ENCODE peak calls at places on chromosomes 16 and 17, in seven cellular contexts. One of them, this sample, is unnamed. For H3K4me1, the result is how much of the 10 kb centered on the place peaks cover.

GRCh38 chr17:7549401-7550055 is 670 bp downstream of the TNFSF12 start:
- DNase-seq in uterus: no peak
- DNase-seq in mesendoderm: no peak
- DNase-seq in CD4-positive, CD25-positive, alpha-beta regulatory T cell: peak
- DNase-seq in cardiac muscle cell: no peak
- DNase-seq in tibial artery: no peak
- DNase-seq in fibroblast of lung: no peak
- DNase-seq in this sample: no peak

GRCh38 chr17:10003705-10004104 is 98.6 kb upstream of the RCVRN start:
- DNase-seq in CD4-positive, CD25-positive, alpha-beta regulatory T cell: no peak
- DNase-seq in mesendoderm: no peak
- DNase-seq in fibroblast of lung: no peak
- DNase-seq in cardiac muscle cell: no peak
- DNase-seq in tibial artery: no peak
- DNase-seq in uterus: no peak
- DNase-seq in this sample: no peak

GRCh38 chr17:2945299-2945698 is 118.1 kb downstream of the OR1D5 start:
- DNase-seq in mesendoderm: no peak
- DNase-seq in fibroblast of lung: no peak
- DNase-seq in CD4-positive, CD25-positive, alpha-beta regulatory T cell: no peak
- DNase-seq in uterus: no peak
- DNase-seq in tibial artery: no peak
- DNase-seq in cardiac muscle cell: no peak
- DNase-seq in this sample: no peak

GRCh38 chr16:53090591-53091507 is 36.1 kb downstream of the CHD9 start:
- DNase-seq in CD4-positive, CD25-positive, alpha-beta regulatory T cell: no peak
- DNase-seq in tibial artery: peak
- DNase-seq in uterus: peak
- DNase-seq in mesendoderm: peak
- DNase-seq in fibroblast of lung: peak
- DNase-seq in cardiac muscle cell: no peak
- DNase-seq in this sample: peak

GRCh38 chr17:57518587-57519118 is 226.4 kb downstream of the CCDC182 start:
- DNase-seq in uterus: no peak
- DNase-seq in mesendoderm: peak
- DNase-seq in cardiac muscle cell: peak
- DNase-seq in CD4-positive, CD25-positive, alpha-beta regulatory T cell: no peak
- DNase-seq in fibroblast of lung: peak
- DNase-seq in tibial artery: no peak
- DNase-seq in this sample: peak

GRCh38 chr17:27481327-27481726 is 25.1 kb downstream of the KSR1 start:
- DNase-seq in tibial artery: no peak
- DNase-seq in cardiac muscle cell: no peak
- DNase-seq in uterus: no peak
- DNase-seq in fibroblast of lung: no peak
- DNase-seq in mesendoderm: no peak
- DNase-seq in CD4-positive, CD25-positive, alpha-beta regulatory T cell: peak
- DNase-seq in this sample: no peak

GRCh38 chr17:77679589-77679988 is 278.9 kb upstream of the TNRC6C start:
- DNase-seq in CD4-positive, CD25-positive, alpha-beta regulatory T cell: no peak
- DNase-seq in cardiac muscle cell: no peak
- DNase-seq in tibial artery: no peak
- DNase-seq in fibroblast of lung: no peak
- DNase-seq in mesendoderm: no peak
- DNase-seq in uterus: no peak
- DNase-seq in this sample: no peak

GRCh38 chr17:4090898-4091297 is 51.9 kb downstream of the ZZEF1 start:
- DNase-seq in tibial artery: no peak
- DNase-seq in CD4-positive, CD25-positive, alpha-beta regulatory T cell: no peak
- DNase-seq in mesendoderm: no peak
- DNase-seq in cardiac muscle cell: no peak
- DNase-seq in uterus: no peak
- DNase-seq in fibroblast of lung: peak
- DNase-seq in this sample: no peak

GRCh38 chr17:67434061-67434525 is 57.0 kb downstream of the PITPNC1 start:
- DNase-seq in mesendoderm: peak
- DNase-seq in uterus: no peak
- DNase-seq in cardiac muscle cell: no peak
- DNase-seq in CD4-positive, CD25-positive, alpha-beta regulatory T cell: no peak
- DNase-seq in tibial artery: peak
- DNase-seq in fibroblast of lung: no peak
- DNase-seq in this sample: peak

GRCh38 chr17:2954898-2955445 is 108.4 kb downstream of the OR1D5 start:
- DNase-seq in cardiac muscle cell: no peak
- DNase-seq in fibroblast of lung: peak
- DNase-seq in mesendoderm: peak
- DNase-seq in tibial artery: no peak
- DNase-seq in uterus: no peak
- DNase-seq in CD4-positive, CD25-positive, alpha-beta regulatory T cell: no peak
- DNase-seq in this sample: no peak

GRCh38 chr16:79402356-79402755 is 198.2 kb downstream of the MAF start:
- DNase-seq in CD4-positive, CD25-positive, alpha-beta regulatory T cell: no peak
- DNase-seq in cardiac muscle cell: no peak
- DNase-seq in fibroblast of lung: no peak
- DNase-seq in mesendoderm: peak
- DNase-seq in uterus: no peak
- DNase-seq in tibial artery: no peak
- DNase-seq in this sample: no peak

GRCh38 chr16:86854895-86855294 is 276.5 kb downstream of the FOXL1 start:
- DNase-seq in tibial artery: no peak
- DNase-seq in mesendoderm: no peak
- DNase-seq in uterus: no peak
- DNase-seq in CD4-positive, CD25-positive, alpha-beta regulatory T cell: no peak
- DNase-seq in fibroblast of lung: peak
- DNase-seq in cardiac muscle cell: no peak
- DNase-seq in this sample: no peak

GRCh38 chr16:72787130-72787518 is 260.8 kb downstream of the ZFHX3 start:
- DNase-seq in CD4-positive, CD25-positive, alpha-beta regulatory T cell: no peak
- DNase-seq in cardiac muscle cell: no peak
- DNase-seq in mesendoderm: no peak
- DNase-seq in tibial artery: no peak
- DNase-seq in fibroblast of lung: no peak
- DNase-seq in uterus: no peak
- DNase-seq in this sample: no peak

GRCh38 chr17:50834126-50834785 is 1.1 kb upstream of the WFIKKN2 start:
- DNase-seq in mesendoderm: no peak
- DNase-seq in cardiac muscle cell: no peak
- DNase-seq in CD4-positive, CD25-positive, alpha-beta regulatory T cell: no peak
- DNase-seq in fibroblast of lung: no peak
- DNase-seq in uterus: no peak
- DNase-seq in tibial artery: no peak
- DNase-seq in this sample: no peak

GRCh38 chr17:43949777-43950176 is 4.0 kb downstream of the PYY start:
- DNase-seq in mesendoderm: no peak
- DNase-seq in CD4-positive, CD25-positive, alpha-beta regulatory T cell: no peak
- DNase-seq in uterus: no peak
- DNase-seq in tibial artery: no peak
- DNase-seq in cardiac muscle cell: no peak
- DNase-seq in fibroblast of lung: no peak
- DNase-seq in this sample: no peak

GRCh38 chr17:71029246-71029645 is 859.9 kb downstream of the KCNJ2 start:
- DNase-seq in tibial artery: no peak
- DNase-seq in uterus: no peak
- DNase-seq in mesendoderm: no peak
- DNase-seq in fibroblast of lung: no peak
- DNase-seq in cardiac muscle cell: no peak
- DNase-seq in CD4-positive, CD25-positive, alpha-beta regulatory T cell: no peak
- DNase-seq in this sample: no peak

GRCh38 chr17:71032746-71033273 is 863.5 kb downstream of the KCNJ2 start:
- DNase-seq in tibial artery: no peak
- DNase-seq in CD4-positive, CD25-positive, alpha-beta regulatory T cell: no peak
- DNase-seq in mesendoderm: peak
- DNase-seq in uterus: no peak
- DNase-seq in cardiac muscle cell: peak
- DNase-seq in fibroblast of lung: no peak
- DNase-seq in this sample: no peak

GRCh38 chr17:71039391-71039790 is 870.1 kb downstream of the KCNJ2 start:
- DNase-seq in tibial artery: no peak
- DNase-seq in CD4-positive, CD25-positive, alpha-beta regulatory T cell: no peak
- DNase-seq in cardiac muscle cell: no peak
- DNase-seq in fibroblast of lung: no peak
- DNase-seq in uterus: no peak
- DNase-seq in mesendoderm: no peak
- DNase-seq in this sample: no peak

GRCh38 chr17:71033336-71033735 is 864.0 kb downstream of the KCNJ2 start:
- DNase-seq in fibroblast of lung: no peak
- DNase-seq in CD4-positive, CD25-positive, alpha-beta regulatory T cell: no peak
- DNase-seq in uterus: no peak
- DNase-seq in mesendoderm: peak
- DNase-seq in tibial artery: no peak
- DNase-seq in cardiac muscle cell: peak
- DNase-seq in this sample: no peak

GRCh38 chr17:71035226-71035625 is 865.9 kb downstream of the KCNJ2 start:
- DNase-seq in cardiac muscle cell: no peak
- DNase-seq in mesendoderm: peak
- DNase-seq in tibial artery: no peak
- DNase-seq in fibroblast of lung: no peak
- DNase-seq in uterus: no peak
- DNase-seq in CD4-positive, CD25-positive, alpha-beta regulatory T cell: no peak
- DNase-seq in this sample: no peak
- H3K27ac ChIP-seq in cardiac muscle cell: no peak
- H3K27ac ChIP-seq in mesendoderm: no peak
- H3K27ac ChIP-seq in tibial artery: no peak
- H3K27ac ChIP-seq in fibroblast of lung: no peak
- H3K27ac ChIP-seq in uterus: no peak
- H3K27ac ChIP-seq in CD4-positive, CD25-positive, alpha-beta regulatory T cell: no peak
- H3K27ac ChIP-seq in this sample: no peak

GRCh38 chr16:8962393-8963009 is 1.2 kb downstream of the USP7 start:
- DNase-seq in uterus: no peak
- DNase-seq in tibial artery: no peak
- DNase-seq in CD4-positive, CD25-positive, alpha-beta regulatory T cell: peak
- DNase-seq in cardiac muscle cell: peak
- DNase-seq in fibroblast of lung: no peak
- DNase-seq in mesendoderm: peak
- DNase-seq in this sample: no peak
- H3K4me1 ChIP-seq in uterus: under half
- H3K4me1 ChIP-seq in tibial artery: under half
- H3K4me1 ChIP-seq in CD4-positive, CD25-positive, alpha-beta regulatory T cell: half or more
- H3K4me1 ChIP-seq in cardiac muscle cell: under half
- H3K4me1 ChIP-seq in fibroblast of lung: under half
- H3K4me1 ChIP-seq in mesendoderm: under half
- H3K4me1 ChIP-seq in this sample: half or more

GRCh38 chr16:54193013-54193655 is 93.5 kb downstream of the IRX3 start:
- DNase-seq in uterus: no peak
- DNase-seq in cardiac muscle cell: no peak
- DNase-seq in mesendoderm: no peak
- DNase-seq in tibial artery: no peak
- DNase-seq in fibroblast of lung: no peak
- DNase-seq in CD4-positive, CD25-positive, alpha-beta regulatory T cell: no peak
- DNase-seq in this sample: no peak
- H3K27ac ChIP-seq in uterus: peak
- H3K27ac ChIP-seq in cardiac muscle cell: no peak
- H3K27ac ChIP-seq in mesendoderm: no peak
- H3K27ac ChIP-seq in tibial artery: peak
- H3K27ac ChIP-seq in fibroblast of lung: no peak
- H3K27ac ChIP-seq in CD4-positive, CD25-positive, alpha-beta regulatory T cell: no peak
- H3K27ac ChIP-seq in this sample: peak

DNA sequence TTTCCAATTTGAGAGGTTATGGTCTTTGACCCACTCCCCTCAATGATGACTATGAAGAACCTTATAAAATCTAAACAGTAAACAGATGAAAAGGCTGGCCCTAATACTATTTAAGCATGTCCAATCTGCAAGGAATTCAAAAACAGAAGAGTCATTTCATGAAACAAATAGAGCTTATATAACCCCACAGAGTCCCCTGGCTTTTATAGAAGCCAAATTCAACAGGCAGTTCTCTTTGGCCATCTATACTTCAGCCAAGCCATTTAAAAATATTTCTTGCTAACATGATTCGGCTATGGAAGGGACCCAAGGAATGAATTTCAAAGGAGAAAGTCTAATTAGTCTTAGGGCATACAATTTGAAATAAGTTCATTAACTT is 43.4 kb downstream of the SPOP start:
- DNase-seq in fibroblast of lung: no peak
- DNase-seq in tibial artery: no peak
- DNase-seq in uterus: no peak
- DNase-seq in cardiac muscle cell: no peak
- DNase-seq in mesendoderm: no peak
- DNase-seq in CD4-positive, CD25-positive, alpha-beta regulatory T cell: no peak
- DNase-seq in this sample: no peak
- H3K4me1 ChIP-seq in fibroblast of lung: under half
- H3K4me1 ChIP-seq in tibial artery: under half
- H3K4me1 ChIP-seq in uterus: under half
- H3K4me1 ChIP-seq in cardiac muscle cell: under half
- H3K4me1 ChIP-seq in mesendoderm: under half
- H3K4me1 ChIP-seq in CD4-positive, CD25-positive, alpha-beta regulatory T cell: under half
- H3K4me1 ChIP-seq in this sample: half or more

GRCh38 chr17:40020146-40020545 is 4.9 kb downstream of the CSF3 start:
- DNase-seq in uterus: no peak
- DNase-seq in fibroblast of lung: no peak
- DNase-seq in CD4-positive, CD25-positive, alpha-beta regulatory T cell: no peak
- DNase-seq in tibial artery: no peak
- DNase-seq in cardiac muscle cell: no peak
- DNase-seq in mesendoderm: no peak
- DNase-seq in this sample: no peak
- H3K27ac ChIP-seq in uterus: peak
- H3K27ac ChIP-seq in fibroblast of lung: peak
- H3K27ac ChIP-seq in CD4-positive, CD25-positive, alpha-beta regulatory T cell: no peak
- H3K27ac ChIP-seq in tibial artery: no peak
- H3K27ac ChIP-seq in cardiac muscle cell: no peak
- H3K27ac ChIP-seq in mesendoderm: no peak
- H3K27ac ChIP-seq in this sample: no peak

GRCh38 chr17:42460371-42460770 is 1.7 kb downstream of the ATP6V0A1 start:
- DNase-seq in fibroblast of lung: no peak
- DNase-seq in uterus: no peak
- DNase-seq in mesendoderm: no peak
- DNase-seq in cardiac muscle cell: no peak
- DNase-seq in tibial artery: no peak
- DNase-seq in CD4-positive, CD25-positive, alpha-beta regulatory T cell: no peak
- DNase-seq in this sample: no peak
- H3K4me1 ChIP-seq in fibroblast of lung: under half
- H3K4me1 ChIP-seq in uterus: under half
- H3K4me1 ChIP-seq in mesendoderm: under half
- H3K4me1 ChIP-seq in cardiac muscle cell: under half
- H3K4me1 ChIP-seq in tibial artery: under half
- H3K4me1 ChIP-seq in CD4-positive, CD25-positive, alpha-beta regulatory T cell: under half
- H3K4me1 ChIP-seq in this sample: under half

DNA sequence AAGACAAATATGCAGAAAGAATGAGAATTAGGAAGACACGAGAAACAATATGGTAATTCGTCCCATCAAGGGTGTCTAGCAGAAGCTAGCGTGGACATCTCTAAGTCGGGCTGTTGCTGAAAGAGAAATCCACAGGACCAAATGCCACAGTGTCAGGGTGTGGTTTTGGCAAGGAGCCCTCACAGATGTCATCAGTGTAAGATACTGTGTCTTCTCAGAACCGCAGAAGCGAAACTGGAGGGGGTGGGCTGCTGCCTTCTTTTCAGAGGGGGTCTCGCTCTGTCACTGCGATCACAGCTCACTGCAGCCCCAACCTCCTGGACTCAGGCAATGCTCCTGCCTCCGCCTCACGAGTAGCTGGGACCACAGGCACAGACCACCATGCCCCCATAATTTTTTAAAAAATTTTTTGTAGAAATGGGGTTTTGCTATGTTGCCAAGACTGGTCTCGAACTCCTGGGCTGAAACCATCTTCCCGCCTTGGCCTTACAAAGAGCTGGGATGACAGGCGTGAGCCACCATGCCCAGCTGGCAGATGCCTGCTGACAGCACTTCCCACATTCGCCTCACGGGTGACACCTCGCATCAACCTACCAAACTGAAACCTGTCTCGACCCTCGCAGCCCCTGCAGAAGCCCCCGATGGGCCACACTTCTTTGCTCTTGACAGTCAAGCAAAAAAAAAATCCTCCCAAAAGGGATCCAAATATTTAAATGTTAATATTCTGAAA is 26.2 kb downstream of the TRAP1 start:
- DNase-seq in fibroblast of lung: peak
- DNase-seq in uterus: peak
- DNase-seq in cardiac muscle cell: no peak
- DNase-seq in tibial artery: peak
- DNase-seq in CD4-positive, CD25-positive, alpha-beta regulatory T cell: no peak
- DNase-seq in mesendoderm: peak
- DNase-seq in this sample: no peak
- H3K27ac ChIP-seq in fibroblast of lung: peak
- H3K27ac ChIP-seq in uterus: no peak
- H3K27ac ChIP-seq in cardiac muscle cell: no peak
- H3K27ac ChIP-seq in tibial artery: peak
- H3K27ac ChIP-seq in CD4-positive, CD25-positive, alpha-beta regulatory T cell: no peak
- H3K27ac ChIP-seq in mesendoderm: no peak
- H3K27ac ChIP-seq in this sample: peak

This sample was measured in heart left ventricle.